ENCODE peak calls at places on chromosomes 13 and 19, in seven cellular contexts. F, G, Y, M, K, N and C are unnamed samples.

GRCh38 chr13:75319244-75319643 is 162.7 kb downstream of the TBC1D4 start:
- DNase-seq in G (no peak), K (no peak), F (no peak), Y (no peak), M (no peak), N (no peak), C (peak)

GRCh38 chr13:28991764-28992163 is 171.6 kb downstream of the MTUS2 start:
- DNase-seq in M (no peak), F (no peak), G (no peak), Y (no peak), N (no peak), K (no peak), C (no peak)

GRCh38 chr13:23107665-23108064 is 73.1 kb upstream of the SGCG start:
- DNase-seq in M (no peak), F (no peak), N (no peak), Y (no peak), K (no peak), G (no peak), C (no peak)

GRCh38 chr13:37923236-37923635 is 53.7 kb upstream of the TRPC4 start:
- DNase-seq in M (no peak), N (no peak), Y (no peak), F (no peak), G (no peak), K (no peak), C (no peak)

GRCh38 chr19:46254776-46255175 is 25.2 kb downstream of the IGFL1 start:
- DNase-seq in M (no peak), F (no peak), N (no peak), G (no peak), Y (no peak), K (no peak), C (no peak)

GRCh38 chr13:25541434-25542123 is 169.8 kb downstream of the ATP8A2 start:
- DNase-seq in G (no peak), F (no peak), K (no peak), M (no peak), N (no peak), Y (no peak), C (no peak)

GRCh38 chr13:31160857-31161582 is 684 bp downstream of the HSPH1 start:
- DNase-seq in N (peak), F (peak), M (peak), Y (peak), G (peak), K (peak), C (peak)

GRCh38 chr19:12749938-12750521 is 1.6 kb upstream of the BEST2 start:
- DNase-seq in M (no peak), G (no peak), N (no peak), Y (no peak), F (no peak), K (no peak), C (peak)

GRCh38 chr13:93786846-93787245 is 560.2 kb downstream of the GPC6 start:
- DNase-seq in Y (no peak), N (no peak), K (no peak), G (no peak), F (no peak), M (no peak), C (no peak)

GRCh38 chr19:54345938-54346386 is 7.0 kb upstream of the LILRA4 start:
- DNase-seq in G (no peak), N (no peak), M (no peak), K (no peak), Y (no peak), F (no peak), C (no peak)

GRCh38 chr13:63449549-63449948 is 2033.9 kb upstream of the PCDH20 start:
- DNase-seq in M (no peak), Y (no peak), F (no peak), N (no peak), K (no peak), G (no peak), C (no peak)

GRCh38 chr13:76791290-76791664 is 94.9 kb downstream of the KCTD12 start:
- DNase-seq in F (no peak), M (peak), Y (no peak), K (no peak), N (no peak), G (no peak), C (no peak)

GRCh38 chr13:20939662-20940061 is 37.1 kb upstream of the XPO4 start:
- DNase-seq in Y (no peak), F (no peak), K (no peak), M (peak), N (no peak), G (no peak), C (no peak)

GRCh38 chr13:99907627-99908026 is 63.9 kb downstream of the ZIC5 start:
- DNase-seq in M (no peak), K (no peak), N (no peak), Y (no peak), F (no peak), G (no peak), C (no peak)

DNA sequence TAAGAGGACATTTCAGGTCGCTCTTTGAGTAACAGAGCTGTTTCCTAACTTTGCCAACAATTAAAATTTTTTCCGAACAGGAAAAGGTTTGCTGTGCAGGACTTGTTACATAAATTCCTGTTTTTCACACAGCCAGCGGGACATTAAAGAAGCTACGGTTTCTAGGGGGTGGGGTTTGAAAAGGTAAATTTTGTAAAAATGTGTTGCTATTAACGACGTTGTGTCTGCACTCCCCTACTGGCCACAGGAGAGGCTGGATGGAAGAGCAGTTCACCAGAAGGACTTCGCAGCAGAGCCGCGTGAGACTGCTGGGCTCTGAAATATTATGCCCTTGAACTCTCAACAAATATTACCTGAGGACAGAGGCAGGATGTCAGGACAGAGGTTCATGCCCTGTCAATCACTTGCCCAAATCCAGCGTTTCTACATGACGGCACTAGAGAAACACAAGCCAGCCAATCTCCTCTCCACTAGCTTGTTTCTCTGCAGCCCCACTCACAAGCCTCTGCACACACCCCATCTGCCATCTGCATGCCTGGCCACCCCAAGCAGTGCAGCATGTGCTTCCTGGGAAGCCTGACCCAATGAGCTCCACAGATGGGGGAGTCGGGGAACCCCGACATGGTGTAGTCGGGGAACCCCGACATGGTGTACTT is 102.0 kb downstream of the FOXO1 start:
- DNase-seq in M (no peak), N (no peak), G (peak), Y (no peak), F (no peak), K (no peak), C (no peak)
- TF ChIP-seq CTCF in M (peak), N (no peak), G (peak), Y (no peak), F (no peak), K (no peak), C (no peak)

GRCh38 chr13:57326532-57326931 is 159.5 kb downstream of the PRR20E start:
- DNase-seq in M (no peak), G (no peak), Y (no peak), K (no peak), N (no peak), F (no peak), C (no peak)
- TF ChIP-seq CTCF in M (no peak), G (no peak), Y (no peak), K (no peak), N (no peak), F (no peak), C (no peak)

GRCh38 chr19:4268816-4269430 is 10.1 kb upstream of the SHD start:
- DNase-seq in F (no peak), N (no peak), Y (no peak), M (no peak), K (no peak), G (no peak), C (no peak)
- TF ChIP-seq CTCF in F (no peak), N (no peak), Y (no peak), M (no peak), K (no peak), G (no peak), C (no peak)

DNA sequence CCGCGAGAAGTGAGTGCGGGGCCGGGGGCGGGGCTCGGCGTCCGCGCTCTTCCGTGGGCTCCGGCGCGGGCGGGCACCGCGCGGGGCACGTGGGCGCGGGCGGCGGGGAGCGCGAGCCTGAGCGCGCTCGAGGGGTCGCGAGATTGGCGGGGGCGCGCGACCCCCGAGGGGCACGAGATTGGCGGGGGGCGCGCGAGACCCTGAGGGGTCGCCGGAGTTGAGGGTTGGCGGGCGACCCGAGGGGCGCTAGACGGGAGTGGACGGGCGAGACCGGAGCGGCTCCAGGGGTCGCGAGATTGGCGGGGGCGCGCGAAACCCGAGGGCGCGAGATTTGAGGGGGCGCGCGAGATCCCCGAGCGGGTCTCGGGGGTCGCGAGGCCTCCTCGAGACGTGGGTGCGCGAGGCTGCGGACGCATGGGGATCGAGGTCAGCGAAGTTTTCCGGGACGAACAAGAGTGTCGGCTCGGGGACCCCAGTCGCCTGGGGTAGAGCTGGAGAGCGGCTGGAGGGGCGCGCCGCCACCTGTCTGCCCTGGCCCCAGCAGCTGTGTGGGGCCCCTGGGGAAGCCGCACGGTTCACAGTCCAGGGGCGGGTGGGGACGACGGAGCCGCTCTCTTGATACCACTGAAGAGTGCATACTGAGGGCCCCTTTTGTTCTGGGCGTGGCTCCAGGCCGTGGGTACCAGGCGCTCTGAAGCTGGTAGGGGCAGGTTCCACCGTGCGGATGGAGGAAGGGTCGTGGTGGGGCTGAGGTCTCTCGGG is 682 bp downstream of the SSBP4 start:
- DNase-seq in G (peak), F (no peak), Y (peak), K (no peak), N (no peak), M (no peak), C (no peak)
- TF ChIP-seq CTCF in G (no peak), F (no peak), Y (no peak), K (no peak), N (no peak), M (no peak), C (no peak)

GRCh38 chr13:84645196-84646071 is 763.2 kb upstream of the SLITRK1 start:
- DNase-seq in G (no peak), K (peak), N (no peak), F (no peak), M (no peak), Y (no peak), C (peak)
- TF ChIP-seq CTCF in G (no peak), K (no peak), N (no peak), F (no peak), M (no peak), Y (no peak), C (peak)

GRCh38 chr19:6999938-7000732 is 21.1 kb downstream of the MBD3L2B start:
- DNase-seq in F (no peak), G (no peak), M (no peak), K (no peak), N (no peak), Y (no peak), C (no peak)

GRCh38 chr19:7007859-7008258 is 13.4 kb downstream of the MBD3L2B start:
- DNase-seq in M (no peak), Y (no peak), G (no peak), N (no peak), K (no peak), F (no peak), C (no peak)

GRCh38 chr19:7006305-7006704 is 14.9 kb downstream of the MBD3L2B start:
- DNase-seq in G (no peak), N (no peak), Y (no peak), F (no peak), K (no peak), M (no peak), C (no peak)

GRCh38 chr19:7000816-7001215 is 20.4 kb downstream of the MBD3L2B start:
- DNase-seq in K (no peak), N (no peak), M (no peak), G (no peak), Y (no peak), F (no peak), C (no peak)

DNA sequence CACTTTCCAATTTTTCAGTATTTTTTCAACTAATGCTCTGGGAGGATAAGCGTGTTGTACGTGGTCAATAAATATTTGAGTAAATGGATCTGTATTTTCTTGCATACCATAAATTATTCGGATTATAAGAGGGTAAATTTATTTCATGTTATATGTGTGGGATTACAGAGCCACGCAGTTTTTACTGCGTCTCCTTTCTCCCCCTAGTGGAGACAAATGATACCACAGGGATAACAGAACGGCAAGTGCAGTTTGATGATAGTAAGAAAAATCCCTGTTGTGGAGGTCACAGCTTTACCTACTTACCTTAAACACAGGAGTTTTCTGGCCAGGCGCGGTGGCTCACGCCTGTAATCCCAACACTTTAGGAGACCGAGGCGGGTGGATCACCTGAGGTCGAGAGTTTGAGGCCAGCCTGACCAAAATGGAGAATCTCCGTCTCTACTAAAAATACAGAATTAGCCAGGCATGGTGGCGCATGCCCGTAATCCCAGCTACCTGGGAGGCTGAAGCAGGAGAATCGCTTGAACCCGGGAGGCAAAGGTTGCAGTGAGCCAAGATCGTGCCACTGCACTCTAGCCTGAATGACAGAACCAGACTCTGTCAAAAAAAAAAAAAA is 16.8 kb downstream of the MBD3L2B start:
- DNase-seq in G (peak), Y (peak), K (peak), F (no peak), M (no peak), N (no peak), C (peak)
- TF ChIP-seq CTCF in G (peak), Y (peak), K (peak), F (no peak), M (peak), N (peak), C (peak)